ENCODE peak calls at places on chromosomes 7 and 10, in four cellular contexts. One of them, this sample, is unnamed.

GRCh38 chr7:156497776-156498509 is 142.6 kb upstream of the RNF32 start:
- DNase-seq in H9: no peak
- DNase-seq in IMR-90: no peak
- DNase-seq in mesendoderm: no peak
- DNase-seq in this sample: no peak

GRCh38 chr10:30059209-30060107 is at the start of gene JCAD:
- DNase-seq in H9: peak
- DNase-seq in IMR-90: no peak
- DNase-seq in mesendoderm: peak
- DNase-seq in this sample: peak

GRCh38 chr7:22885824-22886255 is 63.2 kb upstream of the TOMM7 start:
- DNase-seq in H9: no peak
- DNase-seq in IMR-90: peak
- DNase-seq in mesendoderm: no peak
- DNase-seq in this sample: no peak

GRCh38 chr10:103763374-103764202 is 91.8 kb downstream of the SH3PXD2A start:
- DNase-seq in H9: no peak
- DNase-seq in IMR-90: peak
- DNase-seq in mesendoderm: peak
- DNase-seq in this sample: no peak

GRCh38 chr10:10922062-10922461 is 95.6 kb upstream of the CELF2 start:
- DNase-seq in H9: no peak
- DNase-seq in IMR-90: no peak
- DNase-seq in mesendoderm: no peak
- DNase-seq in this sample: no peak

GRCh38 chr10:114685456-114685855 is 27.4 kb upstream of the ABLIM1 start:
- DNase-seq in H9: no peak
- DNase-seq in IMR-90: no peak
- DNase-seq in mesendoderm: peak
- DNase-seq in this sample: peak

GRCh38 chr10:70773461-70773860 is 11.7 kb downstream of the TBATA start:
- DNase-seq in H9: no peak
- DNase-seq in IMR-90: no peak
- DNase-seq in mesendoderm: no peak
- DNase-seq in this sample: no peak

GRCh38 chr7:137985897-137986251 is 16.0 kb downstream of the CREB3L2 start:
- DNase-seq in H9: no peak
- DNase-seq in IMR-90: no peak
- DNase-seq in mesendoderm: no peak
- DNase-seq in this sample: no peak

GRCh38 chr7:1562126-1562525 is 6.1 kb upstream of the TMEM184A start:
- DNase-seq in H9: no peak
- DNase-seq in IMR-90: no peak
- DNase-seq in mesendoderm: no peak
- DNase-seq in this sample: no peak

GRCh38 chr7:28654111-28654510 is 241.8 kb downstream of the CREB5 start:
- DNase-seq in H9: no peak
- DNase-seq in IMR-90: no peak
- DNase-seq in mesendoderm: no peak
- DNase-seq in this sample: no peak

GRCh38 chr7:95905165-95905564 is 132.8 kb downstream of the DYNC1I1 start:
- DNase-seq in H9: no peak
- DNase-seq in IMR-90: no peak
- DNase-seq in mesendoderm: peak
- DNase-seq in this sample: no peak

GRCh38 chr7:10889266-10889898 is 84.3 kb upstream of the PHF14 start:
- DNase-seq in H9: peak
- DNase-seq in IMR-90: peak
- DNase-seq in mesendoderm: peak
- DNase-seq in this sample: peak

GRCh38 chr7:151721694-151722093 is 155.2 kb downstream of the PRKAG2 start:
- DNase-seq in H9: no peak
- DNase-seq in IMR-90: no peak
- DNase-seq in mesendoderm: no peak
- DNase-seq in this sample: peak

GRCh38 chr7:139451638-139452037 is 31.8 kb downstream of the KLRG2 start:
- DNase-seq in H9: no peak
- DNase-seq in IMR-90: peak
- DNase-seq in mesendoderm: no peak
- DNase-seq in this sample: peak

GRCh38 chr10:118792501-118792900 is 37.7 kb upstream of the CACUL1 start:
- DNase-seq in H9: no peak
- DNase-seq in IMR-90: no peak
- DNase-seq in mesendoderm: no peak
- DNase-seq in this sample: peak

GRCh38 chr10:88392222-88392621 is 190.9 kb downstream of the RNLS start:
- DNase-seq in H9: no peak
- DNase-seq in IMR-90: no peak
- DNase-seq in mesendoderm: no peak
- DNase-seq in this sample: no peak

GRCh38 chr10:109978481-109978880 is 29.3 kb upstream of the ADD3 start:
- DNase-seq in H9: peak
- DNase-seq in IMR-90: peak
- DNase-seq in mesendoderm: peak
- DNase-seq in this sample: peak

GRCh38 chr10:117970962-117971361 is 75.8 kb downstream of the RAB11FIP2 start:
- DNase-seq in H9: peak
- DNase-seq in IMR-90: no peak
- DNase-seq in mesendoderm: no peak
- DNase-seq in this sample: no peak

GRCh38 chr10:117175901-117176534 is 21.3 kb upstream of the KCNK18 start:
- DNase-seq in H9: peak
- DNase-seq in IMR-90: peak
- DNase-seq in mesendoderm: peak
- DNase-seq in this sample: peak

GRCh38 chr10:131500181-131500580 is 188.7 kb upstream of the TCERG1L start:
- DNase-seq in H9: no peak
- DNase-seq in IMR-90: no peak
- DNase-seq in mesendoderm: no peak
- DNase-seq in this sample: no peak

GRCh38 chr10:46326971-46327370 is 40.2 kb downstream of the ANTXRL start:
- DNase-seq in H9: peak
- DNase-seq in IMR-90: no peak
- DNase-seq in mesendoderm: no peak
- DNase-seq in this sample: no peak

GRCh38 chr10:46330881-46331280 is 44.1 kb downstream of the ANTXRL start:
- DNase-seq in H9: no peak
- DNase-seq in IMR-90: no peak
- DNase-seq in mesendoderm: no peak
- DNase-seq in this sample: no peak

GRCh38 chr10:46327685-46328084 is 40.9 kb downstream of the ANTXRL start:
- DNase-seq in H9: no peak
- DNase-seq in IMR-90: no peak
- DNase-seq in mesendoderm: no peak
- DNase-seq in this sample: no peak

GRCh38 chr10:46329690-46330016 is 42.9 kb downstream of the ANTXRL start:
- DNase-seq in H9: peak
- DNase-seq in IMR-90: no peak
- DNase-seq in mesendoderm: no peak
- DNase-seq in this sample: no peak

DNA sequence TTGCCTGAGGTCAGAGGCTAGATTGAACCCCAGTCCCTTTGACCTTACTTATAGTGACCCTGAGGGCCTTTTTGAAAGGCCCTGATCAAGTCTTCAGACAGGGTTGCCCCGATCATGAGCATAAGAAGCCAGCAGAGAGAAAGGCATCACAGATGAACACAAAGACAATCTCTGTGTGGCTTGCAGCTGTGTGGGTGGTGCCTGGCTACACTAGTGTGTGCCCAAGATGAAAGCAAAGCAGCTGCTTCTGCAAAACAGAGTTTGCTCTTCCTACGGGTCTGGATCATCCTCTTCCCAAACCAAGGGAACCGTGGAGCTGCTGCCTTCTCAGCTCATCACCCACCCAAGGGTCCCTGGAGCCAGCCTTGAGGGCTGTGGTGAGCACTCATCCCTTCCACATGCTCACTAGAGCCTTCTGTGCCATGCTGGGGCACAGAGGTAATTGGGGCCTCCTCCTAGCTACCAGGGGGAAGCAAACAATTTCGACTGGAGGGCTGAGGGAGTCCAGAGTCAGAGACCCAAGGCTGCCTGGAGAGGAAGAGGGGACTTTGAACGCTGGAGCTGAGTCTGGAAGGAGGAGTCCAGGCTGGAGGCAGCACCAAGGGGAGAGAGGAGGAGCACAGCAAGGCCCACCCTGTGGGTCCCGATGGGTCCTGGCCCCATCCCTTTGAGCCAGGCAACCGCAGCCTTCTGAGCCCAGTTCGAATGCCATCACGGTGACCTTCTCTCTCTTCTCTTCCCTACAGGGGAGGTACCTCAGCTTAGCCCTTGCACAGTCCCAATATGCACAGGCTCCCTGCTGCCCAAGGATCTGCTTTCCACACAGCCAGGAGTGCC is 42.3 kb downstream of the ANTXRL start:
- DNase-seq in H9: peak
- DNase-seq in IMR-90: no peak
- DNase-seq in mesendoderm: no peak
- DNase-seq in this sample: no peak
- H4K8ac ChIP-seq in H9: no peak
- H4K8ac ChIP-seq in IMR-90: no peak
- H4K8ac ChIP-seq in mesendoderm: no peak
- H4K8ac ChIP-seq in this sample: no peak

GRCh38 chr7:99805641-99806040 is 21.7 kb upstream of the CYP3A4 start:
- DNase-seq in H9: no peak
- DNase-seq in IMR-90: no peak
- DNase-seq in mesendoderm: no peak
- DNase-seq in this sample: no peak
- H4K8ac ChIP-seq in H9: no peak
- H4K8ac ChIP-seq in IMR-90: no peak
- H4K8ac ChIP-seq in mesendoderm: no peak
- H4K8ac ChIP-seq in this sample: no peak

DNA sequence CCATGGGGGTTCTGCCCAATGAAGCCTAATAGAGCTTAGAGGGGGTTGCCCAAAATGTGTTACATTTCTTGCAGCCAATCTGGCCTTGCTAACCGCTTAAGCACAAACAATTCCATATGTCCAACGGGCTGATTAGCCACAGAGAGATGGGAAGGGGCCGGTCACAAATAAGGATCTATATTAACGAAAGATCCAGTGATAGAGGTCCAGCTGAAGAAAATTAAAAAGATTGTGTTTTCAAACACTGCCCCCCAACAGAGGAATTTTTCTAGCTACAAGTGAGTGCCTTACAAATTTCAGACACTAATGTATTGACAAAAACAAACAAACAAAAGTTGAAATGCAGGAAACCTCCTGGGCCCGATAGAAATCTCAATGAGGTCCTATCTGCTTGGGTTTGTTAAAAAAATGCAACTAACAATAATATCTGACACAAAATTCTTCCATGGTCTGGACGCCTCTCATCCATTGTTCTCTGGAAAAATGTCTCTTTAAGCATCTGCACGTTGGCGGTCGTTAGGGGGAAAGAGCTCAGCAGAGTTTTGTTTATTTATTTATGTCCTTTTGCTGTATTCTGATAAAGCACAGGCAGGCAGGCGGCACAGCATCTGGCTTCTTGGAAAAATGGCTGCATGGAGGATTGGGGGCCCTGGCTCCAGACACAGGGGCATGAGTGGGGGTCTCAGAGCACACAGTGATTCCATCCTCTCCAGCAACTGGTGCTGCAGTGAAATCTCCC is 402.0 kb downstream of the RPS24 start:
- DNase-seq in H9: no peak
- DNase-seq in IMR-90: no peak
- DNase-seq in mesendoderm: no peak
- DNase-seq in this sample: no peak
- H4K8ac ChIP-seq in H9: no peak
- H4K8ac ChIP-seq in IMR-90: no peak
- H4K8ac ChIP-seq in mesendoderm: no peak
- H4K8ac ChIP-seq in this sample: peak

DNA sequence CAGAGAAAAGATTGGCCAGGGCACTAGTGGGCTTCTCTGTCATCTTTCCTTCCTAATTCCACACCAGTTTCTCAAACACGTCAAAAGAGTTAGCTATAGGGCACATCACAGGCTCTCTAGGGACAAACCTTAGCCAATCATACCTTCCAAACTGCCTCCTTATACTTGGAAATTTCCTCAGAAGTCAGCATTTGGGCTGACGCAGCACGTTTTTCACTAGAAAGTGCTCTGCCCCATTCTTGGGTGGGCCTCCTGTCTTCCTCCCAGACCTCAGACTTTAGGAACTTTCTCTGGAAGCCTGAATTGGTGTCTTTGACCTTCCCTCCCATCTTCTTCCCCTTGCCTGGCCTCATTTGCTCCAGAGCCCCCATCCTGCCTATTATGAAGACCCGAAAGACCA is 11.1 kb downstream of the SFXN3 start:
- DNase-seq in H9: no peak
- DNase-seq in IMR-90: no peak
- DNase-seq in mesendoderm: no peak
- DNase-seq in this sample: no peak
- H4K8ac ChIP-seq in H9: no peak
- H4K8ac ChIP-seq in IMR-90: peak
- H4K8ac ChIP-seq in mesendoderm: no peak
- H4K8ac ChIP-seq in this sample: peak

GRCh38 chr10:124541076-124541903 is 79.7 kb downstream of the LHPP start:
- DNase-seq in H9: no peak
- DNase-seq in IMR-90: no peak
- DNase-seq in mesendoderm: no peak
- DNase-seq in this sample: no peak

GRCh38 chr10:124539935-124540641 is 78.5 kb downstream of the LHPP start:
- DNase-seq in H9: peak
- DNase-seq in IMR-90: peak
- DNase-seq in mesendoderm: peak
- DNase-seq in this sample: no peak

GRCh38 chr10:124543146-124543545 is 81.5 kb downstream of the LHPP start:
- DNase-seq in H9: no peak
- DNase-seq in IMR-90: no peak
- DNase-seq in mesendoderm: no peak
- DNase-seq in this sample: no peak

GRCh38 chr10:124543971-124544370 is 82.3 kb downstream of the LHPP start:
- DNase-seq in H9: no peak
- DNase-seq in IMR-90: no peak
- DNase-seq in mesendoderm: no peak
- DNase-seq in this sample: no peak

DNA sequence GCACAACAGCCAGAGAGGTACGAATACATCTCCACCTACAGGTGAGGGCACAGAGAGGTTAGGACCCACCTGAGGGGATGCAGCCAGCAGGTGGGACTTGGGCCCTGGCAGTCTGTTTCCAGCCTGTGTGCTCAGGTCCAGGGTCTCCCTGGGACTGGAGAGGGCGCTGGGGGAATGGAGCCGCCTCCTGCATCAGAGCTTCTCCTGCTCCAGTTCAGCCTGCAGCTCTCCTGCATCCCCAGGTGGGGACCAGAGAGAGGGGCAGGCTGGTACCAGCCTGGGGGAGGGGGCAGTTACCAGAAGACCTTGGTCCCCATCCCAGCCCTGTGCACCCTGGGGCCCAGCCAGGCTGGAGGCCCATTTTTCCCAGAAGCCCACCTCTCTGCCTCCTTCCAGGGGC is 80.7 kb downstream of the LHPP start:
- DNase-seq in H9: no peak
- DNase-seq in IMR-90: no peak
- DNase-seq in mesendoderm: no peak
- DNase-seq in this sample: no peak
- H4K8ac ChIP-seq in H9: no peak
- H4K8ac ChIP-seq in IMR-90: no peak
- H4K8ac ChIP-seq in mesendoderm: no peak
- H4K8ac ChIP-seq in this sample: no peak

This sample was measured in trophoblast cell.